ENCODE peak calls at places on chromosomes 12 and 14, in ten cellular contexts. R is OCI-LY7; A is body of pancreas; V is ovary; F is psoas muscle; K is tibial nerve; E is thoracic aorta; H is CD8-positive, alpha-beta memory T cell; X is fibroblast of lung; U is astrocyte. S is an unnamed sample.
A peak's percentile ranks its signal among the peaks of the same experiment; 100 is the strongest.

GRCh38 chr12:30979371-30980259 is 53.1 kb downstream of the TSPAN11 start:
- DNase-seq in V (no peak), A (no peak), K (no peak), X (no peak), R (no peak), H (no peak), F (no peak), E (no peak), U (no peak), S (no peak)

GRCh38 chr12:66819587-66819986 is 140.7 kb upstream of the GRIP1 start:
- DNase-seq in F (no peak), X (no peak), E (no peak), U (no peak), A (no peak), V (no peak), K (no peak), R (no peak), H (no peak), S (no peak)

GRCh38 chr14:93332032-93332852 is 594 bp downstream of the BTBD7 start:
- DNase-seq in E (no peak), U (peak; percentile 25), R (peak; percentile 69), K (peak; percentile 14), H (no peak), A (peak; percentile 66), X (peak; percentile 28), V (no peak), F (peak; percentile 77), S (no peak)

GRCh38 chr12:76878899-76879709 is at the start of gene CSRP2:
- DNase-seq in A (peak; percentile 90), R (peak; percentile 78), K (peak; percentile 80), H (peak; percentile 34), V (peak; percentile 93), E (peak; percentile 74), F (peak; percentile 91), X (peak; percentile 75), U (peak; percentile 79), S (peak; percentile 24)

GRCh38 chr14:26687438-26687837 is 89.6 kb upstream of the NOVA1 start:
- DNase-seq in U (no peak), A (no peak), X (no peak), E (no peak), F (no peak), H (no peak), V (no peak), R (no peak), K (no peak), S (no peak)

GRCh38 chr14:104366931-104367810 is 212.4 kb upstream of the C14orf180 start:
- DNase-seq in A (no peak), X (no peak), K (no peak), V (no peak), H (no peak), R (no peak), F (peak; percentile 18), U (no peak), E (no peak), S (no peak)

GRCh38 chr12:20696181-20696580 is 1.0 kb downstream of the SLCO1C1 start:
- DNase-seq in U (no peak), R (no peak), X (no peak), F (peak; percentile 67), E (no peak), A (no peak), H (no peak), K (peak; percentile 43), V (no peak), S (no peak)

GRCh38 chr12:31728289-31728916 is 418 bp downstream of the AMN1 start:
- DNase-seq in V (no peak), U (no peak), F (peak; percentile 66), E (no peak), K (no peak), R (peak; percentile 63), A (peak; percentile 57), X (no peak), H (no peak), S (peak; percentile 22)

GRCh38 chr12:18454330-18454729 is 193.0 kb downstream of the PIK3C2G start:
- DNase-seq in R (no peak), H (no peak), E (no peak), A (no peak), K (no peak), F (no peak), V (no peak), U (no peak), X (no peak), S (no peak)

GRCh38 chr12:102513739-102514138 is 33.4 kb upstream of the IGF1 start:
- DNase-seq in X (no peak), K (no peak), H (no peak), F (no peak), R (no peak), E (no peak), A (no peak), V (no peak), U (no peak), S (no peak)

GRCh38 chr14:95336192-95336760 is 16.6 kb upstream of the CLMN start:
- DNase-seq in K (no peak), H (no peak), E (no peak), R (no peak), A (no peak), V (no peak), U (no peak), F (no peak), X (no peak), S (no peak)

GRCh38 chr12:108495054-108495453 is 20.0 kb upstream of the FICD start:
- DNase-seq in R (peak; percentile 48), E (no peak), V (no peak), X (peak; percentile 24), F (no peak), A (no peak), U (no peak), H (no peak), K (no peak), S (no peak)

GRCh38 chr14:54589843-54590242 is 22.9 kb downstream of the SAMD4A start:
- DNase-seq in E (no peak), R (no peak), F (no peak), V (no peak), X (peak; percentile 39), K (no peak), H (no peak), U (no peak), A (no peak), S (no peak)

GRCh38 chr12:120352117-120352516 is 16.8 kb downstream of the MSI1 start:
- DNase-seq in E (no peak), F (no peak), V (no peak), A (no peak), K (no peak), U (peak; percentile 61), X (peak; percentile 29), R (no peak), H (no peak), S (no peak)

GRCh38 chr12:113933201-113933786 is 32.8 kb downstream of the RBM19 start:
- DNase-seq in V (peak; percentile 77), E (no peak), U (peak; percentile 74), K (no peak), F (peak; percentile 64), A (no peak), H (no peak), R (no peak), X (peak; percentile 75), S (no peak)

GRCh38 chr12:124109760-124110159 is 136.7 kb downstream of the ZNF664 start:
- DNase-seq in X (peak; percentile 17), A (no peak), F (no peak), K (no peak), R (peak; percentile 73), V (no peak), H (no peak), E (no peak), U (no peak), S (no peak)

GRCh38 chr12:10372534-10372931 is 17.3 kb downstream of the KLRK1 start:
- DNase-seq in R (no peak), U (no peak), F (no peak), V (no peak), E (no peak), K (no peak), H (no peak), X (no peak), A (no peak), S (no peak)

GRCh38 chr12:89448951-89449371 is 75.6 kb downstream of the GALNT4 start:
- DNase-seq in E (no peak), X (no peak), U (peak; percentile 36), V (no peak), A (no peak), H (no peak), R (no peak), K (no peak), F (no peak), S (no peak)
- H3K27ac ChIP-seq in E (no peak overlapping the region), X (no peak overlapping the region), U (no peak overlapping the region), V (no peak overlapping the region), A (no peak overlapping the region), H (no peak overlapping the region), R (no peak overlapping the region), K (no peak overlapping the region), F (no peak overlapping the region), S (no peak overlapping the region)

DNA sequence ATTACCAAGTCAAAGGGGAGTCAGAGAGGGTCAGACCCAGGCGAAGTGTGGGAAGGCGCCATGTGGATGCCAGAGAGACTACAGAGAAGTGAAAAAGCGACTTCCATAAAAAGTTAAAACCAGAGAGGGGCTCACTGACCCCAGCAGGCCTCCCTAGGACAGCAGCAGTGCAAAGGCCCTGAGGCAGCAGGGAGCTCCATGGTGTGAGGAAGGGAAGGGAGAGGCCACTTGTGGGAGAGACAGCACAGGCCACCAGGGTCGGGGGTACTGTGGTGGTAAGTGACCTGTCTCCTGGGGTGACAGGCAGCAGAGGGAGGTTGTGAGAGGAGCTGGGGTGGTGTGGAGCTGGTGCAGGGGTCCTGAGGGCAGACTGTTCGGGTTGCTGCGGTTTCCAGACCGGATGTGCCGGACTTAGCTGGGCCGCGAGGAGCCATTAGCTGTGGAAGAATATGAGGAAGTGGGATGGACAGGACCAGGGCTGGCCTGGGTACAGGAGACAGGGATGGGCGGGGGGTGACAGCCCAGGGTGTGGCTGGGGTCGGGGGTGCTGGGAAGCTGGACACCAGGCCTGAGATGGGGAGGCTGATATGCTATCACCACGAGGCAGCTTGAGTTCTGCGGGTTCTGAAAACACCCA is 22.6 kb downstream of the SETD1B start:
- DNase-seq in V (no peak), H (no peak), A (no peak), X (no peak), F (no peak), K (no peak), U (no peak), E (no peak), R (no peak), S (no peak)
- H3K36me3 ChIP-seq in V (no peaks in the 10 kb centered on the region), H (peaks cover 41% of the 10 kb centered on the region), A (peaks cover 12% of the 10 kb centered on the region), X (peaks cover 51% of the 10 kb centered on the region), F (peaks cover 98% of the 10 kb centered on the region), K (peaks cover 99% of the 10 kb centered on the region), U (peaks cover 40% of the 10 kb centered on the region), E (peaks cover 71% of the 10 kb centered on the region), R (peaks cover 74% of the 10 kb centered on the region), S (peaks cover 78% of the 10 kb centered on the region)

GRCh38 chr12:8483081-8483479 is 27.3 kb downstream of the CLEC6A start:
- DNase-seq in F (no peak), X (no peak), E (no peak), R (no peak), A (no peak), H (no peak), K (no peak), U (no peak), V (no peak), S (no peak)
- H3K27ac ChIP-seq in F (no peak overlapping the region), X (no peak overlapping the region), E (no peak overlapping the region), R (no peak overlapping the region), A (no peak overlapping the region), H (no peak overlapping the region), K (no peak overlapping the region), U (no peak overlapping the region), V (no peak overlapping the region), S (no peak overlapping the region)

DNA sequence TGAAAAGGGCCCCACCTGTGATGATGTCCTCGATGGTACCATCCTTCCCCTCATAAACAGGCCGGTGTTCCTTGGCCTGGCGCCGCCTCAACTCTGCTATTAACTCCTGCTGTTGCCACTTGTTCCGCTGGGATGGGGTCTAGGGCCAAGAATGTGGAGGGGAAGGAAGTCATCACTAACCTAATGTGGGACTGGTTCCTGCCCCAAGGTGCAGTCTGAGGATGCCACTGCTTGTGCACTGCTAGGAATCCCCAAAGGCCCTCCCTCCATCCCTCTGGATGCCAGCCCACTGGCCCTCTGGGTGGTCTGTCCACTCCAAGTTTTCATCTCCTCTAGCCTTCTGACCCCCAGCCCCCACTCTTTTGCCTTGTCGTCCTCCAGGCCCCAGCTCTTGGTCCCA is 23.5 kb downstream of the PRPF40B start:
- DNase-seq in U (no peak), A (no peak), X (no peak), H (no peak), E (no peak), F (no peak), V (no peak), R (no peak), K (no peak), S (no peak)
- H3K36me3 ChIP-seq in U (peaks cover 55% of the 10 kb centered on the region), A (no peaks in the 10 kb centered on the region), X (peaks cover 17% of the 10 kb centered on the region), H (peaks cover 17% of the 10 kb centered on the region), E (peaks cover 33% of the 10 kb centered on the region), F (peaks cover 72% of the 10 kb centered on the region), V (no peaks in the 10 kb centered on the region), R (peaks cover 48% of the 10 kb centered on the region), K (peaks cover 95% of the 10 kb centered on the region), S (peaks cover 49% of the 10 kb centered on the region)

S was measured in effector memory CD4-positive, alpha-beta T cell.